ENCODE peak calls at places on chromosomes 11 and 22, in nine cellular contexts. V is adipocyte, O is GM12865, F is body of pancreas, T is HCT116, N is IMR-90, K is choroid plexus epithelial cell, D is NT2/D1, W is fibroblast of pulmonary artery. A is an unnamed sample.

GRCh38 chr22:37775785-37776638 is 31.7 kb upstream of the GCAT start:
- DNase-seq in V (peak), O (no peak), F (no peak), T (no peak), N (peak), K (peak), D (no peak), W (no peak), A (no peak)

GRCh38 chr11:6637871-6638270 is 17.7 kb downstream of the DCHS1 start:
- DNase-seq in V (peak), O (no peak), F (no peak), T (no peak), N (peak), K (peak), D (no peak), W (peak), A (no peak)

GRCh38 chr11:19680824-19681368 is 31.7 kb upstream of the NAV2 start:
- DNase-seq in V (peak), O (no peak), F (no peak), T (no peak), N (peak), K (no peak), D (no peak), W (no peak), A (no peak)

GRCh38 chr11:16750417-16750816 is 12.0 kb downstream of the C11orf58 start:
- DNase-seq in V (no peak), O (no peak), F (no peak), T (no peak), N (no peak), K (no peak), D (no peak), W (no peak), A (no peak)

GRCh38 chr11:61270354-61271070 is 24.6 kb downstream of the VWCE start:
- DNase-seq in V (peak), O (peak), F (no peak), T (no peak), N (peak), K (peak), D (no peak), W (peak), A (no peak)

GRCh38 chr11:13963169-13963948 is 836 bp downstream of the SPON1 start:
- DNase-seq in V (peak), O (no peak), F (no peak), T (no peak), N (peak), K (peak), D (no peak), W (no peak), A (peak)

GRCh38 chr22:19473578-19473977 is 5.4 kb downstream of the UFD1 start:
- DNase-seq in V (no peak), O (no peak), F (no peak), T (no peak), N (no peak), K (peak), D (no peak), W (no peak), A (no peak)

GRCh38 chr11:10288881-10289764 is 4.9 kb downstream of the SBF2 start:
- DNase-seq in V (no peak), O (no peak), F (no peak), T (no peak), N (no peak), K (no peak), D (no peak), W (no peak), A (no peak)

GRCh38 chr11:58625826-58626460 is 3.5 kb downstream of the CNTF start:
- DNase-seq in V (peak), O (no peak), F (no peak), T (no peak), N (peak), K (peak), D (no peak), W (peak), A (no peak)

DNA sequence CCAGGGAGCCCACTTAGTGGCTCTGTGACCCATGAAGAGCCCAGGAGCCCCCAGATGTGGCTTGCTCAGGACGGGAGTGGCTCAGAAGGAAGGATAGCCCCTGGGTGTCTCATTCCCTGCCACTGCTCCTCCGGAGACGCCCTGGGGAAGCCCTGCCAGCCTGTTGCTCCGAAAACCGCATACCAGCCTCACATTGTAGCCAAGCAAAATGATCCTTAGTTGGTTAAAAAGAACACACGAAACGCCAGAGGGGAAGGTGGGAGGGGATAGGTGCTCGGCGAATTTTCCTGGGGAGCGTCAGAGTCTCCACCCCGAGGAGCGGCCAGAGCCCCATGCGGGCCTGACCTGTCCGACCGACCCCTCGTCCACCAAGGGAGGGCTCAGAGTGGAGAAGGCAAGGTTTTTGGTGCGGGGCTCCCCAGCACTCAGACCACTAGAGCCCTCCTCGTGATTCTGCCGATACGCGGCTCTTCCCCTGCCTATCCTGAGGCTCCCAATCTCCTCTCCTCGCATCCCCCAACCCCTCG is 39.5 kb downstream of the DIXDC1 start:
- DNase-seq in V (peak), O (no peak), F (no peak), T (no peak), N (no peak), K (peak), D (no peak), W (no peak), A (no peak)
- H3K4me3 ChIP-seq in V (peak), O (no peak), F (no peak), T (no peak), N (peak), K (peak), D (peak), W (peak), A (peak)

DNA sequence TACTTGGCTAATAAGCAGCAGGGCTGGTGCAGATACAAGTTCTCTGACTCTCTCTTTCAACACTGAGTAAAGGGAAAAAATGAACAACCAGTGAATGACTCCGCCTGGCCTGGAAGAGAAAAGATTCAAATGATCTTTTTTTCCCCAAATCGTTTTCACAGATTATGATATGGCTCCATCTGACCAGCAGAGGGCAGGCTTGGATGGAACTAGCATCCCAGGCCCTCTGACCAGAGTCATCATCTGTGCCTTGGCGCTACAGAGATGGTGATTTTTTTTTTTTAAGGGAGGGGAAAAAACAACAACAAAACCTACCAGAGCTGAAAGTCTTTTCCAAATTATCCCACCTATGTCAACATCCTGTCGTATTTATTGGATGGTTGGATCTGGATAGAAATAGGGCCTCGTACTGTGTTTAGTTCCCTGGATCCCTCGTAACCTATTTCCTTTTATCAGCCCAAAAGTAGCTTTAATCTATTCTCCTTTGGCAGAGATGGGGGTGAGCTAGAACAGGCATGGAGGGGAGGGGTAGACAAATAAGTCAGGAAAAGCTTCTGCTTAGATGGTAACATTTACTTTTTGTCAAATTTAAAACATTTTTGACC is 69.7 kb downstream of the PRSS23 start:
- DNase-seq in V (peak), O (peak), F (peak), T (peak), N (peak), K (peak), D (peak), W (peak), A (no peak)
- H3K4me3 ChIP-seq in V (no peak), O (no peak), F (no peak), T (no peak), N (no peak), K (no peak), D (no peak), W (no peak), A (no peak)

GRCh38 chr11:46121328-46121723 is at the start of gene PHF21A:
- DNase-seq in V (peak), O (peak), F (peak), T (peak), N (peak), K (peak), D (peak), W (peak), A (peak)
- H3K4me3 ChIP-seq in V (peak), O (peak), F (peak), T (peak), N (peak), K (peak), D (peak), W (peak), A (peak)

DNA sequence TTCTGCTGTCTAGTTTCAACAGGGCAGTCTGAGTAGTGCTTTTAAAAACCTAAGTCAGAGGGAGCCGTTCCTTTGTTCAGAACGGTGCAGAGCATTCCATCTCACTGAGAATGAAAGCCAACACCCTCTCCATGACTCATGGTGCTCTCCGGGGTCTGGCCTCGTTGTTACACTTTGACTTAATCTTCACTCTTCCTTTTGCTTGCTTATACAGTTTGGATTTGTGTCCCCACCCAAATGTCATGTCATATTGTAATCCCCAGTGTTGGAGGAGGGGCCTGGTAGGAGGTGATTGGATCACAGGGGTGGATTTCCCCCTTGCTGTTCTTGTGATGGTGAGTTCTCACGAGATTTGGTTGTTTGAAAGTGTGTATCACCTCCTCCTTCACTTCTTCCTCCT is 292.2 kb downstream of the ST3GAL4 start:
- DNase-seq in V (peak), O (no peak), F (no peak), T (peak), N (peak), K (peak), D (no peak), W (peak), A (no peak)
- H3K4me3 ChIP-seq in V (peak), O (no peak), F (no peak), T (no peak), N (no peak), K (no peak), D (no peak), W (no peak), A (no peak)

DNA sequence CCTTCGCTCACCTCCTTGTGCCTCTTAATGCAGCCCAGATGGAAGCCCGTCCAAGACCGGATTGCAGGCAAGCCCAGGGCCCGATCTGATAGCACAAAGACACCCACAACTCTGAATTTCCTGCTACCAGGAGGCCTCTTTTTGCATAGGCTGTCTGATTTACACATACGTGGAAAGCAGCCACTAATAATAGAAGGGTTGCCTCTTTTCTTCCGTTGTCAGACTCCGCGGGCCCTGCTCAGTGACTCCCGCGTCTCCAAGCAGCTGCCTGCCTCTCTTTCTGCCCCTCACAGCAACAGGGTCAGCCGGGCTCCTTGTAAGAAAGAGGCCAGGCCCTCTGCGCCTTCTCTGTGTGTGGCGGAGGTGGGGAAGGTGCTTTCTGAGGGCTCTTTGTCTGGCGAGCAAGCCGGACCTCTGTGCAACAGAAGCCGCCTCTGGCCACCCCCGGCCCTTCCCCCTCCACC is 26.7 kb downstream of the FLI1 start:
- DNase-seq in V (no peak), O (peak), F (no peak), T (no peak), N (no peak), K (peak), D (no peak), W (peak), A (peak)
- H3K4me3 ChIP-seq in V (no peak), O (peak), F (no peak), T (no peak), N (no peak), K (peak), D (no peak), W (no peak), A (peak)

DNA sequence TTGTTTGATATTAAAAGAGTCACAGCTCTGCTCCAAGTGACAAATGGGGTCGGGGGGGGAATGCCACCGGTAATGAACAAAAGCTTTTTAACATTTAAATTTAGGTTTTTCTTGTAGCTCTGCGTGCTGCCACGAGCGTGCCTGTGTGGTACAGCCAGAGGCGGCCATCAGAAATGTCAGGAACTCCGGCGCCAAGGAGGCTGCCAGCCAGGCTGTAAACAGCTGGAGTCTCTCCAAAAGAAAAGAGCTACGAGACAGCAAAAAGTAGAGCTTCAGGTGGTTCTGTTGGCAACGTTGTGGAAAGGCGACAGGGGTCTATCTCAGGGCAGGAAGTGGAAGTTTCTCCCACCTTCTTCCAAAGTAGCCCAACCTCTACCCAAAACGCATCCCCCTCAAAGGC is 532.8 kb downstream of the OPCML start:
- DNase-seq in V (no peak), O (no peak), F (no peak), T (no peak), N (no peak), K (no peak), D (no peak), W (no peak), A (no peak)
- H3K4me3 ChIP-seq in V (no peak), O (no peak), F (no peak), T (no peak), N (no peak), K (no peak), D (no peak), W (no peak), A (no peak)

GRCh38 chr11:68683086-68683951 is 1.0 kb upstream of the GAL start:
- DNase-seq in V (no peak), O (no peak), F (no peak), T (no peak), N (no peak), K (no peak), D (no peak), W (no peak), A (peak)
- H3K4me3 ChIP-seq in V (no peak), O (no peak), F (no peak), T (no peak), N (no peak), K (no peak), D (no peak), W (no peak), A (no peak)